ENCODE peak calls at places on chromosomes 11 and 22, in ten cellular contexts. E is adrenal gland, D is RWPE1, V is upper lobe of left lung, H is GM10248, Q is dorsolateral prefrontal cortex, Z is pancreas, M is cardiac fibroblast, A is epithelial cell of esophagus, U is psoas muscle. B is an unnamed sample.

GRCh38 chr11:70517203-70517602 is 118.9 kb downstream of the CTTN start:
- DNase-seq in E (no peak), D (no peak), V (no peak), H (no peak), Q (no peak), Z (peak), M (no peak), A (no peak), U (peak), B (no peak)

GRCh38 chr11:206002-206384 is 1.2 kb downstream of the BET1L start:
- DNase-seq in E (no peak), D (no peak), V (no peak), H (no peak), Q (no peak), Z (no peak), M (no peak), A (no peak), U (no peak), B (no peak)

GRCh38 chr11:104005234-104005855 is 31.1 kb upstream of the DDI1 start:
- DNase-seq in E (no peak), D (no peak), V (no peak), H (no peak), Q (no peak), Z (no peak), M (peak), A (peak), U (no peak), B (no peak)

GRCh38 chr11:6319879-6320410 is 356 bp downstream of the CAVIN3 start:
- DNase-seq in E (peak), D (peak), V (peak), H (peak), Q (peak), Z (peak), M (peak), A (peak), U (peak), B (peak)

GRCh38 chr11:112279901-112280267 is 19.2 kb upstream of the PLET1 start:
- DNase-seq in E (peak), D (peak), V (peak), H (peak), Q (peak), Z (peak), M (peak), A (peak), U (peak), B (peak)

GRCh38 chr11:3840289-3840869 is 380 bp downstream of the RHOG start:
- DNase-seq in E (no peak), D (no peak), V (no peak), H (no peak), Q (no peak), Z (no peak), M (no peak), A (no peak), U (no peak), B (peak)

GRCh38 chr11:114317738-114318137 is 21.5 kb downstream of the NNMT start:
- DNase-seq in E (no peak), D (no peak), V (peak), H (no peak), Q (no peak), Z (no peak), M (peak), A (peak), U (no peak), B (no peak)

GRCh38 chr11:120682026-120682649 is 170.6 kb downstream of the GRIK4 start:
- DNase-seq in E (no peak), D (no peak), V (no peak), H (no peak), Q (no peak), Z (no peak), M (no peak), A (no peak), U (no peak), B (no peak)

GRCh38 chr11:76659672-76660532 is 10.6 kb downstream of the LRRC32 start:
- DNase-seq in E (no peak), D (no peak), V (no peak), H (no peak), Q (peak), Z (peak), M (no peak), A (no peak), U (no peak), B (no peak)

GRCh38 chr11:12909866-12910265 is 99.2 kb upstream of the RASSF10 start:
- DNase-seq in E (no peak), D (no peak), V (no peak), H (no peak), Q (no peak), Z (no peak), M (no peak), A (no peak), U (no peak), B (no peak)

GRCh38 chr11:12915093-12915492 is 94.0 kb upstream of the RASSF10 start:
- DNase-seq in E (no peak), D (no peak), V (no peak), H (no peak), Q (no peak), Z (no peak), M (no peak), A (no peak), U (no peak), B (no peak)

GRCh38 chr11:12918667-12919066 is 90.4 kb upstream of the RASSF10 start:
- DNase-seq in E (no peak), D (no peak), V (no peak), H (no peak), Q (no peak), Z (no peak), M (no peak), A (no peak), U (no peak), B (no peak)

GRCh38 chr11:12917830-12918229 is 91.3 kb upstream of the RASSF10 start:
- DNase-seq in E (no peak), D (no peak), V (no peak), H (no peak), Q (no peak), Z (no peak), M (no peak), A (no peak), U (no peak), B (no peak)

DNA sequence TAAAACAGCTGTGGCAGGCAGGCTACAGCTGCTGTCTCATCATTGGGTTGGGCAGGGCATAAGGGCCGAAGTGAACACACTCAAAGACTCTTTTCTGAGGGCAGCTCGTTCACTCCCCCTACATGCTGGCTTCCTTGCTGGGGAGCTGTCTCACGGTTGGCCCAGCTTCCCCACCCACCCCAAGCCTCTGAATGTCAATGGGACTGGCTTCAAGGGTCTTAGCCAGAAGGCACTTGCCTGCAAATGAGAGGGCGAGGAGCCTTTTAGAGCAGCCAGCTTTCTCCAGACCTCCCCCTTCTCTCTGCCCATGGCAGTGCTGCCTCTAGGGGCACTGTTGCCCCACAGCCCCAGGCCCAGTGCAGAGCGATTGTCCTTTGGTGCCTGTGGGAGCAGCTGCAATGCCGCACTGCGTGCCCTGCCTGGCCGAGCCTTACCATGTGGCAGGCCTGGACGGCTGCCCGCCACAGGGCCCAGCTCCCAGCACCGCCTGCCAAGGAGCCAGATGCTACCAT is 94.7 kb upstream of the RASSF10 start:
- DNase-seq in E (peak), D (peak), V (peak), H (peak), Q (peak), Z (peak), M (peak), A (peak), U (peak), B (peak)
- TF ChIP-seq CTCF in E (no peak), D (peak), V (no peak), H (peak), Q (peak), Z (peak), M (peak), A (peak), U (peak), B (peak)

DNA sequence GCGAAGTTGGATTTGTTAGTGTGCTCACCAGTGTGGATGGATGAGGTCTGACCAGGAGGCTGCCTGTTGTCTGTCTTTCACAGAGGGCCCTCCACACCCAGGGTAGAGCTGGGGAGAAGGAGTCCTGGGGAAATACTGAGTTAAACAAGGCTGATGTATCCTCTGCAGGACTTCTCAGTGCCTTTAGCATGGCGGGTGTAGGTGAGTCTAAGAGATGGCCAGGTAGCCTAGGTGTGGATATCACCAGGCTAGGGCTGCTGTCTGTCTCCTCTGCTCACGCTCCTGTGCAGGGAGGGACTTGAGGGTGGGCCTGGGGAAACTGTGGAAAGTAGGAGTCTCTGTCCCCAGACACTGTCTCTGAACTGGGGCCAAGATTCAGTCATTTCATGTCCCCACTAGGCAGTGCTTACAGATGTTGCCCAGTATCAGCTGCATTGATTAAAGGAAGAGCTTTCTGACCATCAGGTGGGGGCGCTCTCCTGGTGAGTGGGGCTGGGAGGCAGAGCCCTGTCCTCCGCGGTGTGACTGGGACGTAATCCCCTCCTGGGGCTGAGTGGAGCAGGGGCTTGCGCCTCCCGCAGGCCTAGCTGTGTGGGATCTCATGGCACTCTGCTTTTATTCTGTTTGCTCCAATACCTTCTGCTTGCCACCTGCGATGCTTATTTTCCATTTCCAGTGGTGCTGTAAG is 35.5 kb upstream of the CCDC188 start:
- DNase-seq in E (no peak), D (no peak), V (no peak), H (no peak), Q (no peak), Z (no peak), M (no peak), A (no peak), U (no peak), B (no peak)
- TF ChIP-seq CTCF in E (no peak), D (no peak), V (no peak), H (no peak), Q (no peak), Z (no peak), M (no peak), A (no peak), U (no peak), B (no peak)

DNA sequence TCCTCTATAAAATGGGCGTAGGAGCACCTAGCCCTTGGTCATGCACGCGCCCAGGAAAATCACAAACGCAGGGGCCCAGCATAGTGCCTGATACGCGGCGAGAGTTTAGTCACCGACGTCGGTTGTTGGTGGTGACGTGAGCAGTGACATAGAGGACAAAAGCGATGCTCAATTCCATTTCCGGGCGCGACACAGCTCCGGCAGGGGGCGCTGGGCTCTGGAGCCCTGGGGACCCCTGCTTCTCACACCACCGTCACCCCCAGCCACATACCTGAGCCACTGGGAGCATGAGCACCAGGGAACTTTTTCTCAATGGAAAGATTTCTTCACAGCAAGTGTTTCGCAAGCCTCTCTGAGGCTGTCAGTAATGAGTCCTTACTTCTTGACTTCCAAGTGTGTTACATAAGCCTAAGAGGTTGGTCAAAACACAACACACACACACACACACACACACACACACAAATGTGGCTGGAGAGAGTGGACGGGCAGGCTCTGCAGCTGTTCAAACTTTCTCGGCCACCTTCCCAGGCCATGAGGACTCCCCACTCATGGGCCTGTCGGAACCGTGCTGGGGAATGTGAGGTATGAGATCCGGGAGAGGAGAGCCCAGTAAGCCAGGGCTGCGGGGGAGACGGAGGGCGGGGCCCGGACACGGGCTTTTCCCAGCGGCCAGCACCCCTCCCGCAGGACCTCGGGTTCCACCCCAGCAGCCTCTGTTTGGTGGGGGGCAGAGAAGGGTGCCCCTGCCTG is 36.9 kb upstream of the LINC01488 start:
- DNase-seq in E (peak), D (peak), V (peak), H (no peak), Q (no peak), Z (peak), M (peak), A (peak), U (peak), B (no peak)
- TF ChIP-seq CTCF in E (no peak), D (no peak), V (peak), H (no peak), Q (no peak), Z (no peak), M (peak), A (no peak), U (peak), B (no peak)

GRCh38 chr11:128469220-128469619 is 118.1 kb downstream of the ETS1 start:
- DNase-seq in E (no peak), D (no peak), V (no peak), H (peak), Q (no peak), Z (no peak), M (no peak), A (no peak), U (no peak), B (peak)

GRCh38 chr11:128465946-128466688 is 121.2 kb downstream of the ETS1 start:
- DNase-seq in E (no peak), D (no peak), V (no peak), H (no peak), Q (no peak), Z (no peak), M (no peak), A (no peak), U (no peak), B (no peak)

GRCh38 chr11:128468106-128468505 is 119.3 kb downstream of the ETS1 start:
- DNase-seq in E (no peak), D (no peak), V (no peak), H (no peak), Q (no peak), Z (no peak), M (no peak), A (peak), U (no peak), B (no peak)

GRCh38 chr11:128467041-128467440 is 120.3 kb downstream of the ETS1 start:
- DNase-seq in E (no peak), D (no peak), V (no peak), H (no peak), Q (no peak), Z (no peak), M (no peak), A (no peak), U (no peak), B (no peak)

GRCh38 chr11:128467610-128468041 is 119.7 kb downstream of the ETS1 start:
- DNase-seq in E (no peak), D (peak), V (no peak), H (no peak), Q (no peak), Z (no peak), M (peak), A (peak), U (peak), B (no peak)
- TF ChIP-seq CTCF in E (no peak), D (no peak), V (no peak), H (no peak), Q (no peak), Z (no peak), M (peak), A (peak), U (no peak), B (no peak)

GRCh38 chr11:85810521-85810870 is 445 bp downstream of the SYTL2 start:
- DNase-seq in E (no peak), D (no peak), V (no peak), H (no peak), Q (peak), Z (peak), M (no peak), A (no peak), U (no peak), B (no peak)

GRCh38 chr11:85810871-85811611 is at the start of gene SYTL2:
- DNase-seq in E (peak), D (peak), V (peak), H (peak), Q (peak), Z (peak), M (peak), A (peak), U (peak), B (peak)

GRCh38 chr11:85811624-85812023 is 683 bp upstream of the SYTL2 start:
- DNase-seq in E (no peak), D (no peak), V (no peak), H (no peak), Q (no peak), Z (no peak), M (no peak), A (no peak), U (no peak), B (no peak)

GRCh38 chr11:85809191-85809590 is 1.8 kb downstream of the SYTL2 start:
- DNase-seq in E (no peak), D (no peak), V (no peak), H (peak), Q (no peak), Z (no peak), M (no peak), A (no peak), U (no peak), B (no peak)

DNA sequence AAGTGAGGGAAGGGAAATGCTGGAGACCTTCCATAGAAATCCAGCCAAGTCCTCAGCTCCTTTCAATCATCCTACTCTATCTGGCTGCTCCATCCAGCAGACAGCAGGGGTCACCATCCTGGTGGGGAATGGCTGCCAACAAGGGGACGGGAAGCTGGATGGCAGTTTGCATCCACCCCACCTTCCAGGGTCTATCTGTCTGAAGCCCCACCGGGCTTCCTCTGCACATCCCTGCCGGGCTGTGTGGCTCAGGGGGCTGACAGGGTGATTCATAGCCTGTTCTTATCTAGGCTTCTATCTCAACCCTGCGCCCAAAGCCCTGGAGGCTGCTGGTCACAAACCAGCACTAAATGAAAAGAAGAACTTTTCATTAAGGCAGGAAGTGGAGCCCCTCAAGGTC is 1.1 kb downstream of the SYTL2 start:
- DNase-seq in E (peak), D (no peak), V (no peak), H (no peak), Q (peak), Z (no peak), M (no peak), A (no peak), U (no peak), B (no peak)
- TF ChIP-seq CTCF in E (no peak), D (no peak), V (no peak), H (no peak), Q (peak), Z (no peak), M (no peak), A (no peak), U (no peak), B (no peak)

DNA sequence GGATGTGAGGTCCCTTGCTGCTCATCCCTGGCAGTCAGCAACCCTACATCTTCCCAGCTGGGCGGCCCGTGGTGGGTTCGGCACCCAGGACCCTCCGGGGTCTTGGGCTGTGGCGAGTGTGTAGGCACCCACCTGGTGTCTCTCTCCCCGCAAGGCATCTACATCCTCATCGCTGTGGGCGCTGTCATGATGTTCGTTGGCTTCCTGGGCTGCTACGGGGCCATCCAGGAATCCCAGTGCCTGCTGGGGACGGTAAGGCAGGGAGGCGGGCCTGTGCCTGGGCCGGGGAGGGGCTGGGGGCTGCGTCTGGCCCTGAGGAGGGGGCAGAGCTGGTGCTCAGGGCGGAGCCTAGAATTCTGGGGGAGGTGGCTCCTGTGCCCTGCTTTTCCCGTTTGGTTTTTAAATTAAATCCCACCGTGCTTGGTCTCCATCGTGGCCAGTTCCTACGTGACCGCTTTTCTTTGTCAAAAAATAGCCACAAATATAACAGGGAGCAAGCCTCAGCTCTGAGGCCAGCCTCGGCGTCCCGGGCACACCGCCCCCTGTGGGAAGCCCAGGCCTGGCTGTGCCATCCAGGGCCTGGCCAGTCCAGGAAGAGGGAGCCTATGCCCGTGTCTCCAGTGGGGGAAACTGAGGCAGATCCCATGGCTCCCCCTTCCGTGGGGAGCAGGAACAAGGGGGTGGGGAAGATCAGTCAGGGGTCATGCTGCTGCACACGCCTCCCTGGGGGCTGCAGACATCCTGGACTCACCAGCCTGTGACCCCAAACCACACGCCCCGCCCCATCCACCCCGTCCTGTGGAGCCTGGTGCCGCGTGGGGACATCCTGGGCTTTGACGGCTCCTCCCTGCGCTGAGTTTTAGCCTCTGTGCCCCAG is 6.4 kb upstream of the TSSC4 start:
- DNase-seq in E (no peak), D (no peak), V (no peak), H (no peak), Q (no peak), Z (no peak), M (no peak), A (no peak), U (no peak), B (no peak)
- TF ChIP-seq CTCF in E (no peak), D (no peak), V (no peak), H (no peak), Q (no peak), Z (no peak), M (no peak), A (no peak), U (no peak), B (no peak)